ENCODE peak calls at places on chromosomes 3 and 15, in four cellular contexts. Q is colonic mucosa, G is fibroblast of mammary gland, U is natural killer cell. J is an unnamed sample.

GRCh38 chr3:80439490-80439889 is 671.7 kb upstream of the ROBO1 start:
- DNase-seq in Q (no peak), G (no peak), U (no peak), J (no peak)

GRCh38 chr3:7346364-7346763 is 485.4 kb downstream of the GRM7 start:
- DNase-seq in U (no peak), G (no peak), Q (no peak), J (no peak)

GRCh38 chr15:31571676-31572075 is 245.0 kb downstream of the KLF13 start:
- DNase-seq in Q (no peak), U (no peak), G (no peak), J (no peak)

GRCh38 chr15:42736178-42736792 is 643 bp downstream of the CDAN1 start:
- DNase-seq in Q (no peak), U (no peak), G (peak; percentile 8), J (no peak)

GRCh38 chr3:110654820-110655522 is 416.6 kb upstream of the NECTIN3 start:
- DNase-seq in Q (no peak), G (no peak), U (no peak), J (no peak)

GRCh38 chr15:82750831-82751181 is 41.1 kb upstream of the AP3B2 start:
- DNase-seq in Q (no peak), G (peak; percentile 4), U (no peak), J (no peak)

GRCh38 chr3:64586977-64587376 is 100.8 kb downstream of the ADAMTS9 start:
- DNase-seq in G (no peak), Q (no peak), U (no peak), J (no peak)

GRCh38 chr3:99678023-99678422 is 39.6 kb downstream of the COL8A1 start:
- DNase-seq in G (peak; percentile 97), U (no peak), Q (no peak), J (no peak)

GRCh38 chr3:99817047-99817436 is 620 bp upstream of the CMSS1 start:
- DNase-seq in U (no peak), G (no peak), Q (peak; percentile 24), J (no peak)

GRCh38 chr3:54784021-54784420 is 143.8 kb downstream of the LRTM1 start:
- DNase-seq in U (no peak), G (no peak), Q (peak; percentile 51), J (no peak)

GRCh38 chr3:107217161-107217560 is 160.1 kb upstream of the CCDC54 start:
- DNase-seq in U (no peak), Q (no peak), G (peak; percentile 98), J (no peak)

GRCh38 chr3:54527521-54527920 is 400.3 kb downstream of the LRTM1 start:
- DNase-seq in U (no peak), Q (no peak), G (no peak), J (no peak)

GRCh38 chr15:57639306-57639705 is 47.6 kb downstream of the MYZAP start:
- DNase-seq in Q (no peak), U (no peak), G (no peak), J (no peak)

GRCh38 chr3:87727783-87728182 is 331.0 kb downstream of the CGGBP1 start:
- DNase-seq in G (no peak), U (no peak), Q (no peak), J (no peak)

DNA sequence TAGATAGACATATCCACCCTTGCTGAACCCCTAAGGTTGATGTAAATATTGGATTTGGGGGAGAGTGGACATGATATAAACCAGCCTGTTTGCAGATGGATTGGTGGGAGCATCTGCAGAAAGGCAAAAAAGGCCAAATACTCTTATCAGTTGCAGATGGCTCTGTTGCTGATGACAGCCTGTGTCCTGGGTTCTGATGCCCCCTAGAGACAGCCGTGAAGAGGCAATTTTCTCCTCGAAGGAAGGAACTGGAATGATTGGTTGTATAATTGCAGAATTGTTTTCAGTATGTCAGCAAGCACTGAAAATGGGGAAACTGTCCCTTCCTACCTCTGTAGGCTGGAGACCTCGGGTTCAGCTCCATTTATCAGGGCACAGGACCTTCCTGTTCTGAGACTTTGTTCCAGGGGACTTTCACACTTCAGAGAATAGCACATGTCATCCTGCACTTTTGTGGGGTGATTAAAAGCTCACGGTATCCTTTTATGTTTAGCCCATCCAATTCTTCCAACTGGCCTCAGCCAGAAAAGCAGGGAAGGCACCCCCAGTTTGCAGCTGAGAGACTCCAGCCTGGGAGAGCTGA is 103.0 kb downstream of the PGPEP1L start:
- DNase-seq in G (peak; percentile 80), U (no peak), Q (peak; percentile 48), J (no peak)
- TF ChIP-seq CTCF in G (peak; percentile 78), U (no peak), Q (peak; percentile 47), J (peak; percentile 67)

GRCh38 chr3:133380481-133381225 is 19.2 kb upstream of the BFSP2 start:
- DNase-seq in G (no peak), Q (no peak), U (no peak), J (no peak)

GRCh38 chr3:133379926-133380325 is 19.9 kb upstream of the BFSP2 start:
- DNase-seq in G (no peak), U (no peak), Q (no peak), J (no peak)

GRCh38 chr3:133376805-133377204 is 23.1 kb upstream of the BFSP2 start:
- DNase-seq in G (peak; percentile 8), Q (no peak), U (no peak), J (no peak)

GRCh38 chr3:133374706-133375105 is 25.1 kb upstream of the BFSP2 start:
- DNase-seq in G (no peak), U (no peak), Q (no peak), J (no peak)

DNA sequence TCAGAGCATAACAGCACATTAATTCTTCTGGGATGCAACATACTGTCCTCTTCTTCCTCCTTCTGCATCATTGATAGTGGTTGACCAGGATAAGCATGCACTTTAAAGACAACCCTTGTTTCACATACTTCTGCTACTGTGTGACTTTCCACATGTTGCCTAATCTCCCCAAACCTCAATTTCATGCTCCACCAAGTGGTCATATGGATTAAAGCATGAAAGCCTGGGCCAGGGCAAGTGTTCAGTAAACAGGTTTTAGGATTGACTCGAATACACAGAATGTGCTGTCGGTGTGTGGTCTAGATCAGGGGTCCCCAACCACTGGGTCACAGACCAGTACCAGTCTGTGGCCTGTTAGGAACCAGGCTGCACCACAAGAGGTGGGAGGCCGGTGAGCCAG is 22.5 kb upstream of the BFSP2 start:
- DNase-seq in Q (no peak), G (peak; percentile 52), U (no peak), J (no peak)
- TF ChIP-seq CTCF in Q (no peak), G (peak; percentile 47), U (no peak), J (peak; percentile 63)

DNA sequence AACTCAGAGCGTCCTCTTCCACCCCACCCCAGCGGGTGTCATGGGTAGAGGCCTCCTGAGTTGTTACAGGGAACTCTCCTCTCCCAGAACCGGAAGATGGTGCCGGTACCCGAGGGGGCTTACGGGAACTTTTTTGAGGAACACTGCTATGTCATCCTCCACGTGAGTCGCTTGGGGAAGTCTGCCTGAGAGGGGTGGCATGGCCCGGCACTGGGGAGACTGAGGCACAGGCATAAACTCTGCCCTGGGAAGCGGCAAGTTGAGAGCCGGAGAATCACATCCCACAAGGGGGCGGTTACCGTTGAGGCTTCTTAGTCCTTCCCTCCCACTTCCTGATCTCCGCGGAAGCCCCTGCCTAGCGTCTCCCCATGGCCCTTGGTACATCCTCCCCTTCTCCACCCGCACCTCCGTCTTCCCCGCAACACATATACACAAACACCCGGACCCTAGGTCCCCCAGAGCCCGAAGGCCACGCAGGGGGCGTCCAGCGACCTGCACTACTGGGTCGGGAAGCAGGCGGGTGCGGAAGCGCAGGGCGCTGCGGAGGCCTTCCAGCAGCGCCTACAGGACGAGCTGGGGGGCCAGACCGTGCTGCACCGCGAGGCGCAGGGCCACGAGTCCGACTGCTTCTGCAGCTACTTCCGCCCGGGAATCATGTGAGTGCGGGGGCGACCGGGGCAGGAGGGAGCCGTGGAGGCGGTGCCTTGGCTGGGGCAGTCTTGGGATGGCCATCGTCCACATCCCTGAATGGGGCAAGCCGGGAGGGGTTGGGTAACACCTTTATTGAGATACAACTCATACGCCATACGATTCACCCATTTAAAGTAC is 3.4 kb downstream of the VILL start:
- DNase-seq in G (peak; percentile 87), Q (peak; percentile 76), U (peak; percentile 53), J (no peak)
- TF ChIP-seq CTCF in G (no peak), Q (no peak), U (no peak), J (no peak)

DNA sequence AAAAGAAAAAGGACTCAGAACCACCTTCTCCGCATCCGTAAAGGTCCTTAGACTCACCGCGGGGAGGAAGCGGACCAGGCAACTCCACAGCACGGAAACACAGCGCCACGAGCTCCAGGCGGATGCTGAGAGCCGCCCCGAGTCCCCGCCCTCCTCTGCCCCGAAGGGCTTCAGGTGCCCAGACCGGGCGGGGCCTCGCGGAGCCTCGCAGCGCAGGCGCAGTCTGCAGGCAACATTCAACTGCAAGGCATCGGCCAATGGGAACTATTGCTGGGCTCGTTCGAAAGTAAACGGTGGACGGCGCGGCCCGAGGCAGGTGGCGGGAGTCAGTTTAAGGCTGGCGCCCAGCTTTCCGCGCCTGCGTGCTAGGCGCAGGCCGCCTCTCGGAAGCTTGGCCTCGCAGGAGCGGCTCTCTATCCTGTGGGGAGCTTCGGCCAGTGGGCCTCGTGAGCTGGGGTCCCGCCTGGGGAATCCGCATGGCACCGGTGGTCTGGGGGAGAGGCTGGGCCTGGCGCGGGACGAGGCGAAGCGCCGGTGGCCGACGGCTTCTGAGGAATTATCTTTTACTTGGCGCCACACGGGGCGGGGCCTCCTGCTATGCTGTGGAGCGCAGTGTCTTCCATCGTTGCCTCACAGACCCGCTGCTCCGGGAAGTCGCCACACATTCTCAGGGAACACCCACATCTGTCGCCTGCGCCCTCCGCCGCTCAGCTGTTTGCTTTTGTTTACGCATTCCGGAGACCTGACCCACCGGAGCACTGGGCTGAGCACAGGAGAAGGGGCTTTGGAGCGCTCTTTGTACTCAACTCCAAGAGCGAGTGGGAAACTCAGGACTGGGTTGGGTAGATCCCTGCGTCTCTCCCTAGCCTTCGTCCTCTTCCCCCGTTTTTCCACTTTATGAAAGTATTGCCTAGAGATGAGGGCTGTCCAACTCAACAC is at the start of gene TRIM59:
- DNase-seq in U (peak; percentile 92), Q (peak; percentile 95), G (peak; percentile 95), J (peak; percentile 97)
- TF ChIP-seq CTCF in U (no peak), Q (no peak), G (no peak), J (peak; percentile 18)

J was measured in type B pancreatic cell.